ENCODE peak calls at places on chromosomes 13 and 19, in four cellular contexts. E is HepG2, O is A549, D is K562. J is an unnamed sample.

GRCh38 chr13:72122661-72123060 is 255.7 kb upstream of the DACH1 start:
- DNase-seq in D (no peak), E (no peak), O (no peak), J (no peak)

GRCh38 chr19:46849610-46850009 is 1.0 kb downstream of the AP2S1 start:
- DNase-seq in D (peak; percentile 11), O (no peak), E (no peak), J (no peak)

GRCh38 chr19:7383284-7383683 is 34.5 kb downstream of the ARHGEF18 start:
- DNase-seq in O (no peak), E (no peak), D (no peak), J (no peak)

GRCh38 chr13:41813426-41813825 is 147.5 kb downstream of the VWA8 start:
- DNase-seq in O (no peak), E (no peak), D (no peak), J (no peak)

GRCh38 chr13:110616103-110617101 is 1.1 kb downstream of the NAXD start:
- DNase-seq in E (peak; percentile 26), D (peak; percentile 46), O (peak; percentile 36), J (peak; percentile 31)

GRCh38 chr19:17579523-17580244 is 24.2 kb downstream of the COLGALT1 start:
- DNase-seq in E (no peak), O (peak; percentile 87), D (peak; percentile 87), J (peak; percentile 93)

GRCh38 chr13:84524586-84524985 is 642.3 kb upstream of the SLITRK1 start:
- DNase-seq in O (no peak), E (no peak), D (no peak), J (no peak)

GRCh38 chr19:29499921-29500590 is 25.7 kb upstream of the VSTM2B start:
- DNase-seq in E (no peak), O (no peak), D (no peak), J (no peak)

GRCh38 chr19:39563408-39563807 is 23.4 kb upstream of the EID2 start:
- DNase-seq in D (no peak), E (no peak), O (peak; percentile 41), J (no peak)

GRCh38 chr13:76715043-76715442 is 171.2 kb downstream of the KCTD12 start:
- DNase-seq in D (no peak), O (no peak), E (no peak), J (no peak)

GRCh38 chr13:44857061-44857460 is 132.2 kb downstream of the NUFIP1 start:
- DNase-seq in O (no peak), E (no peak), D (no peak), J (no peak)

GRCh38 chr19:56253737-56254136 is 18.8 kb upstream of the EDDM13 start:
- DNase-seq in E (peak; percentile 48), O (peak; percentile 72), D (peak; percentile 45), J (no peak)

GRCh38 chr13:44734204-44734707 is 158.1 kb upstream of the TSC22D1 start:
- DNase-seq in D (no peak), E (no peak), O (no peak), J (no peak)

GRCh38 chr19:2056810-2057192 is 5.8 kb upstream of the MKNK2 start:
- DNase-seq in D (no peak), E (no peak), O (no peak), J (no peak)

GRCh38 chr13:40874138-40874776 is 84.8 kb downstream of the SLC25A15 start:
- DNase-seq in O (no peak), D (no peak), E (no peak), J (no peak)

GRCh38 chr19:5560156-5560555 is 7.6 kb downstream of the TINCR start:
- DNase-seq in E (no peak), D (no peak), O (no peak), J (no peak)

GRCh38 chr19:50378169-50378862 is 2.1 kb downstream of the NR1H2 start:
- DNase-seq in E (no peak), D (no peak), O (no peak), J (no peak)

GRCh38 chr13:26660761-26661160 is 99.8 kb downstream of the GPR12 start:
- DNase-seq in O (no peak), E (no peak), D (no peak), J (no peak)

GRCh38 chr19:4067396-4068057 is 828 bp upstream of the ZBTB7A start:
- DNase-seq in O (no peak), D (peak; percentile 75), E (no peak), J (no peak)

GRCh38 chr19:44653977-44654784 is 10.5 kb downstream of the PVR start:
- DNase-seq in E (peak; percentile 36), O (peak; percentile 88), D (peak; percentile 57), J (peak; percentile 83)

GRCh38 chr19:18123819-18124218 is 26.2 kb downstream of the MAST3 start:
- DNase-seq in D (no peak), E (no peak), O (no peak), J (no peak)

GRCh38 chr13:100274942-100275506 is 186.1 kb downstream of the PCCA start:
- DNase-seq in D (peak; percentile 7), E (peak; percentile 3), O (no peak), J (no peak)

GRCh38 chr19:16605552-16605951 is 22.5 kb downstream of the MED26 start:
- DNase-seq in E (no peak), D (no peak), O (no peak), J (no peak)

GRCh38 chr13:20188649-20189553 is 3.8 kb downstream of the GJB2 start:
- DNase-seq in E (no peak), O (peak; percentile 33), D (peak; percentile 26), J (peak; percentile 56)

GRCh38 chr19:55172741-55173140 is 6.3 kb upstream of the DNAAF3 start:
- DNase-seq in E (no peak), O (peak; percentile 46), D (no peak), J (no peak)

GRCh38 chr19:35076026-35076370 is 34.5 kb downstream of the HPN start:
- DNase-seq in O (no peak), E (no peak), D (no peak), J (no peak)
- TF ChIP-seq NR3C1 in O (no peak), E (no peak), D (no peak), J (no peak)

DNA sequence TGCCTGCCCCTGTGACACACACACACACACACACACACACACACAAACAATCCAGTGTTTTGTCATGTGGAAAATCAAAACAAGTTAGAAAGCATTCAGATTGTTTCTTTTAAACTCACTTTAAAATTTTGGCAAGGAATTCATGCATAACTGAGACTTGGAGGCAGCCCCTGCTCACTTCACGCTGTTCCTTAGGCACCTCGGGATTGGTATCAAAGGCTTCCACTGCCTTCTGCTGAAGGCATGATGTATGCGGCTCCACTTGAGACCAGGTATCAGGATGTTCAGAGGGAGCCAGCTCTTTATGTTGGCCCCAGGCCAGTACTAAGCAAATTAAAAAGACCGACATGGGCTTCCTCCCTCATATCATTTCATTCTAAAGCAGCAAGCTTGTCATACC is 158.7 kb downstream of the OXGR1 start:
- DNase-seq in E (no peak), O (no peak), D (no peak), J (no peak)
- TF ChIP-seq NR3C1 in E (no peak), O (no peak), D (no peak), J (no peak)

GRCh38 chr19:51478381-51479285 is at the start of gene CEACAM18:
- DNase-seq in E (no peak), O (no peak), D (peak; percentile 32), J (no peak)
- TF ChIP-seq NR3C1 in E (no peak), O (no peak), D (no peak), J (no peak)

DNA sequence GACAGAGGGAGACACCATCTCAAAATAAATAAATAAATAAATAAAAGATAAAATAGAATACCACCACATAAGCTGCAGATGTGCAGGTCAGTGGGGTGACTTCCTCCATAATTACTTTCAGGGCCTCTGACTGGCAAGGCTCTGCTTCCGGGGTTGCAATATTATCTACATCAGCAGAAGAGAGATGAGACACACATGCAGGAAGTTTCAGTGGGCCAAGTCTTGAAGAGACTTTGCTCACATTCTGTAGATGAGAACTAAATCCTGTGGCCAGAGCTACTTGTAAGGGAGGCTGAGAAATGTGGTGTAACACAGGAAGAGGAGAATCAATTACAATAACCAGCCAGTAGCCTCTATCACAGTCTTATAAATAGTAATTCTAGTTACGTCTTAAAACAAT is 89.9 kb upstream of the MAB21L1 start:
- DNase-seq in E (no peak), O (no peak), D (no peak), J (no peak)
- TF ChIP-seq NR3C1 in E (no peak), O (no peak), D (no peak), J (no peak)

GRCh38 chr19:575527-576506 is 3.4 kb downstream of the BSG start:
- DNase-seq in D (peak; percentile 58), E (no peak), O (no peak), J (no peak)

GRCh38 chr19:576768-577438 is 4.5 kb downstream of the BSG start:
- DNase-seq in O (no peak), D (no peak), E (no peak), J (no peak)

GRCh38 chr19:572140-572890 is at the start of gene BSG:
- DNase-seq in D (peak; percentile 93), E (peak; percentile 94), O (peak; percentile 97), J (peak; percentile 98)

GRCh38 chr19:572891-573825 is 762 bp downstream of the BSG start:
- DNase-seq in O (peak; percentile 47), E (no peak), D (peak; percentile 66), J (no peak)

GRCh38 chr19:574658-575526 is 2.5 kb downstream of the BSG start:
- DNase-seq in D (peak; percentile 75), E (peak; percentile 35), O (no peak), J (no peak)
- TF ChIP-seq NR3C1 in D (no peak), E (no peak), O (no peak), J (no peak)

GRCh38 chr13:48625396-48626076 is 28.2 kb upstream of the CYSLTR2 start:
- DNase-seq in E (no peak), D (no peak), O (no peak), J (no peak)
- TF ChIP-seq NR3C1 in E (no peak), D (no peak), O (no peak), J (no peak)

GRCh38 chr19:42473686-42474085 is 30.9 kb upstream of the CXCL17 start:
- DNase-seq in E (no peak), D (no peak), O (no peak), J (peak; percentile 29)

GRCh38 chr19:42477117-42477516 is 34.4 kb upstream of the CXCL17 start:
- DNase-seq in D (no peak), O (no peak), E (no peak), J (no peak)

GRCh38 chr19:42477933-42478332 is 35.2 kb upstream of the CXCL17 start:
- DNase-seq in O (no peak), E (no peak), D (no peak), J (no peak)

GRCh38 chr19:42474743-42475142 is 32.0 kb upstream of the CXCL17 start:
- DNase-seq in O (no peak), E (no peak), D (no peak), J (no peak)

DNA sequence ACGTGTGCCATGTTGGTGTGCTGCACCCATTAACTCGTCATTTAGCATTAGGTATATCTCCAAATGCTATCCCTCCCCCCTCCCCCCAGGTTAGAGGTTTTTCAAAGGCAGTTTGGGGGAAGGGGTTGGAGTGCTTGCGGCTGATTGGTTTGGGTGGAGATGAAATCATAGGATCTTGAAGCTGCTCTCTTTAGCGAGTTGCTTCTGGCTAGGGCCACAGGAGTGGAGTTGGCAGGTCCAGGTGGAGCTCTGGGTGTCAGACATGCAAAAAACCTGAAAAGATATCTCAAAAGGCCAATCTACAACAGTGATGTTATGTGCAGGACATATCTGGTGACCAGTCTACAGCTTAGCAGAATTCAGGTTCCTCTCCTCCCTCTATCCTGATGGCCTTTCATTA is 32.6 kb upstream of the CXCL17 start:
- DNase-seq in D (no peak), O (no peak), E (no peak), J (no peak)
- TF ChIP-seq NR3C1 in D (no peak), O (no peak), E (no peak), J (no peak)